ENCODE peak calls at places on chromosomes 4 and X, in five cellular contexts. R is MM.1S, U is pancreas, N is uterus, L is ovary. Y is an unnamed sample.

GRCh38 chr4:128653514-128654420 is 155.7 kb upstream of the JADE1 start:
- DNase-seq in N (peak; percentile 72), L (peak; percentile 64), R (no peak), U (no peak), Y (no peak)

GRCh38 chrX:43822015-43822414 is 60.2 kb downstream of the MAOB start:
- DNase-seq in R (no peak), L (no peak), N (no peak), U (no peak), Y (no peak)

GRCh38 chr4:52670121-52670520 is 11.0 kb upstream of the USP46 start:
- DNase-seq in L (no peak), U (no peak), N (no peak), R (no peak), Y (no peak)

GRCh38 chrX:153388722-153389459 is 12.3 kb downstream of the PNMA6E start:
- DNase-seq in L (no peak), N (no peak), U (no peak), R (no peak), Y (no peak)

GRCh38 chrX:30935985-30936384 is 46.9 kb upstream of the TAB3 start:
- DNase-seq in N (no peak), L (no peak), U (no peak), R (no peak), Y (peak; percentile 0)

GRCh38 chrX:43975747-43976146 is 2.6 kb upstream of the NDP start:
- DNase-seq in R (peak; percentile 65), L (no peak), U (no peak), N (no peak), Y (no peak)

GRCh38 chr4:83386931-83387897 is 52.6 kb upstream of the HPSE start:
- DNase-seq in U (no peak), R (no peak), L (no peak), N (peak; percentile 30), Y (no peak)

GRCh38 chr4:101153653-101154052 is 193.7 kb downstream of the PPP3CA start:
- DNase-seq in R (no peak), U (no peak), L (no peak), N (no peak), Y (no peak)

GRCh38 chr4:6771229-6771671 is 11.3 kb upstream of the KIAA0232 start:
- DNase-seq in U (no peak), N (peak; percentile 49), R (no peak), L (no peak), Y (no peak)

GRCh38 chr4:4364486-4365208 is 22.3 kb upstream of the NSG1 start:
- DNase-seq in L (no peak), U (no peak), N (no peak), R (no peak), Y (no peak)

GRCh38 chrX:134172588-134173259 is 64.3 kb upstream of the CCDC160 start:
- DNase-seq in N (peak; percentile 14), L (peak; percentile 42), R (peak; percentile 20), U (peak; percentile 66), Y (no peak)

GRCh38 chrX:20066968-20067708 is 49.6 kb downstream of the MAP7D2 start:
- DNase-seq in N (no peak), L (no peak), R (peak; percentile 63), U (no peak), Y (no peak)

GRCh38 chrX:136191171-136191570 is 43.8 kb downstream of the FHL1 start:
- DNase-seq in R (no peak), U (no peak), L (no peak), N (no peak), Y (no peak)

GRCh38 chrX:130778773-130779172 is 124.2 kb downstream of the ENOX2 start:
- DNase-seq in L (no peak), U (no peak), R (no peak), N (no peak), Y (no peak)

GRCh38 chr4:44186096-44186849 is 262.3 kb downstream of the KCTD8 start:
- DNase-seq in U (no peak), R (no peak), N (no peak), L (no peak), Y (no peak)

GRCh38 chr4:140326395-140326993 is 47.0 kb upstream of the SCOC start:
- DNase-seq in U (no peak), L (no peak), N (peak; percentile 28), R (peak; percentile 26), Y (no peak)

GRCh38 chrX:34379891-34380290 is 247.8 kb upstream of the FAM47A start:
- DNase-seq in N (no peak), R (no peak), U (no peak), L (no peak), Y (no peak)

GRCh38 chr4:99507762-99508161 is 3.1 kb upstream of the C4orf17 start:
- DNase-seq in U (no peak), L (no peak), R (no peak), N (no peak), Y (no peak)

GRCh38 chrX:48493890-48494364 is 14.9 kb upstream of the PORCN start:
- DNase-seq in L (peak; percentile 49), N (no peak), U (no peak), R (peak; percentile 41), Y (no peak)

GRCh38 chrX:133810925-133811324 is 174.5 kb downstream of the GPC3 start:
- DNase-seq in R (no peak), L (no peak), N (no peak), U (no peak), Y (no peak)

GRCh38 chrX:155966876-155967275 is 30.6 kb upstream of the IL9R start:
- DNase-seq in R (no peak), U (no peak), L (peak; percentile 36), N (no peak), Y (no peak)

GRCh38 chr4:163623787-163624186 is 129.3 kb downstream of the TMA16 start:
- DNase-seq in L (no peak), N (no peak), U (no peak), R (no peak), Y (no peak)

GRCh38 chr4:164109517-164109916 is 615.0 kb downstream of the TMA16 start:
- DNase-seq in R (no peak), U (no peak), L (no peak), N (no peak), Y (no peak)

GRCh38 chr4:108080752-108081151 is 88.0 kb downstream of the LEF1 start:
- DNase-seq in R (no peak), N (no peak), U (no peak), L (no peak), Y (no peak)

GRCh38 chrX:103687073-103687695 is 685 bp upstream of the MORF4L2 start:
- DNase-seq in R (peak; percentile 81), N (peak; percentile 86), L (peak; percentile 92), U (peak; percentile 92), Y (no peak)

GRCh38 chr4:8009097-8009496 is 69.4 kb upstream of the AFAP1 start:
- DNase-seq in U (peak; percentile 3), L (no peak), R (no peak), N (no peak), Y (no peak)

GRCh38 chrX:121642415-121642814 is 595.0 kb downstream of the GLUD2 start:
- DNase-seq in L (no peak), N (no peak), U (no peak), R (no peak), Y (no peak)
- H3K4me3 ChIP-seq in L (no peak overlapping the region), N (no peak overlapping the region), U (no peak overlapping the region), R (no peak overlapping the region), Y (no peak overlapping the region)

DNA sequence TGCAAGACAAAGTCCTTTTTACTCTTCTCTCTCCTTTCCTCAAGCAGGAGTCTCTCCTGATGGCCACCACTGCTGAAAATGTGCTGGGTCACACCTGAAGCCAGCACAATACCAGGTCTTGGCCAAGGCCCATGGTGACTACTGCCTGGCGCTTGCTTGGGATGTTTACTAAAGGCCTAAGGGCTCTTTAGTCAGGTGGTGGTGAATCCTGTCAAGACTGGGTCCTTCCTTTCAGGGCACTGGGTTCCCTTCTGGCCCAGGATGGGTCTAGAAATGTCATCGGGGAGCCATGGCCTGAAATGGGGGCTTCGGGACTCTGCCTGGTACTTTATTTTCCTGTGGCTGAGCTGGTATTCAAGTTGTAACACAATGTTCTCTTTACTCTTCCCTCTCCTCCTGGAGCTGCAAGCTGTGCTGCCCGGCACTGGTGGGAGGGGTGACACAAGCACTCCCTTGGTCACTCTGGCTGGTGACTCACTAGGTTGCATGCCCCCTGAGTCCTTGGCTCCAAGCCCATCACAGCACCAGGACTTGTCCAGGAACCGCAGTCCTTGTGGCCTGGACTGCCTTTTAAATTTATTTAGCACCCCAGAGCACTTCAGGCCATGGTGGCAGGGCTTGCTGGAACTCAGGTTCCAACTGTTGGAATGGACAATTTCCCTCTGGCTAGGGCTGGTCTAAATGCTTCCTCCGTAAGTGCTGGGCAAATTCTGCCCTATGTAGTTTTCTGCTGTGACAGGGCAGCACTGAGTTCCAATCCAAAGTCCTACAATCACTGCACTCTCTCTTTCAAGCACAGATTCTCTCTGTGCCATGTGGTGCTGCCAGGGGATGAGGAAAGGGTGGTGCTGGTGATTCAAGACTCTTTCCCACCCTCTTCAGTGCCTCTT is 11.3 kb downstream of the ARL13A start:
- DNase-seq in R (no peak), L (no peak), U (no peak), N (no peak), Y (no peak)
- H3K27ac ChIP-seq in R (no peak overlapping the region), L (no peak overlapping the region), U (no peak overlapping the region), N (no peak overlapping the region), Y (no peak overlapping the region)

GRCh38 chrX:154596290-154596929 is 11.5 kb downstream of the CTAG1A start:
- DNase-seq in N (no peak), U (peak; percentile 35), R (no peak), L (no peak), Y (peak; percentile 43)
- H3K9me3 ChIP-seq in N (no peaks in the 10 kb centered on the region), U (no peaks in the 10 kb centered on the region), R (no peaks in the 10 kb centered on the region), L (no peaks in the 10 kb centered on the region), Y (no peaks in the 10 kb centered on the region)

GRCh38 chr4:122827258-122827887 is 742 bp downstream of the FGF2 start:
- DNase-seq in L (peak; percentile 77), U (peak; percentile 64), N (peak; percentile 60), R (peak; percentile 87), Y (no peak)

GRCh38 chr4:122824616-122825015 is 2.0 kb upstream of the FGF2 start:
- DNase-seq in R (no peak), L (no peak), N (no peak), U (no peak), Y (no peak)

GRCh38 chr4:122827899-122828601 is 1.4 kb downstream of the FGF2 start:
- DNase-seq in N (peak; percentile 50), R (peak; percentile 98), U (no peak), L (peak; percentile 53), Y (peak; percentile 77)

GRCh38 chr4:122826596-122827257 is at the start of gene FGF2:
- DNase-seq in U (peak; percentile 70), L (peak; percentile 86), N (peak; percentile 81), R (peak; percentile 55), Y (peak; percentile 33)

DNA sequence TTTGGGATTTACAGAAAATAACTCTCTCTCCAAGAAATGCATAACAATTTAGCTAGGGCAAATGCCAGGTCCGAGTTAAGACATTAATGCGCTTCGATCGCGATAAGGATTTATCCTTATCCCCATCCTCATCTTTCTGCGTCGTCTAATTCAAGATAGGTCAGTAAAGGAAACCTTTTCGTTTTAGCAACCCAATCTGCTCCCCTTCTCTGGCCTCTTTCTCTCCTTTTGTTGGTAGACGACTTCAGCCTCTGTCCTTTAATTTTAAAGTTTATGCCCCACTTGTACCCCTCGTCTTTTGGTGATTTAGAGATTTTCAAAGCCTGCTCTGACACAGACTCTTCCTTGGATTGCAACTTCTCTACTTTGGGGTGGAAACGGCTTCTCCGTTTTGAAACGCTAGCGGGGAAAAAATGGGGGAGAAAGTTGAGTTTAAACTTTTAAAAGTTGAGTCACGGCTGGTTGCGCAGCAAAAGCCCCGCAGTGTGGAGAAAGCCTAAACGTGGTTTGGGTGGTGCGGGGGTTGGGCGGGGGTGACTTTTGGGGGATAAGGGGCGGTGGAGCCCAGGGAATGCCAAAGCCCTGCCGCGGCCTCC is 533 bp upstream of the FGF2 start:
- DNase-seq in L (no peak), U (no peak), R (no peak), N (no peak), Y (no peak)
- H3K4me3 ChIP-seq in L (peak overlapping the region; percentile 77), U (peak overlapping the region; percentile 37), R (peak overlapping the region; percentile 60), N (peak overlapping the region; percentile 83), Y (peak overlapping the region; percentile 79)

Y was measured in iPS DF 6.9.